ENCODE peak calls at places on chromosomes 5 and 9, in five cellular contexts. M is stomach, Y is transverse colon, J is esophagus squamous epithelium, D is prostate gland. I is an unnamed sample.
A peak's percentile ranks its signal among the peaks of the same experiment; 100 is the strongest.

GRCh38 chr5:43281840-43282658 is 31.2 kb downstream of the HMGCS1 start:
- DNase-seq in M (no peak), Y (no peak), J (no peak), D (no peak), I (peak; percentile 15)

GRCh38 chr5:1183424-1184162 is 17.8 kb upstream of the SLC6A19 start:
- DNase-seq in M (no peak), Y (no peak), J (no peak), D (no peak), I (no peak)

GRCh38 chr5:124755565-124755964 is 9.1 kb upstream of the ZNF608 start:
- DNase-seq in M (no peak), Y (no peak), J (no peak), D (no peak), I (peak; percentile 49)

GRCh38 chr9:19050637-19051591 is 1.7 kb downstream of the RRAGA start:
- DNase-seq in M (no peak), Y (no peak), J (no peak), D (no peak), I (no peak)

GRCh38 chr9:130996205-130996604 is 12.8 kb upstream of the LAMC3 start:
- DNase-seq in M (no peak), Y (no peak), J (no peak), D (no peak), I (no peak)

GRCh38 chr5:158546080-158546479 is 553.6 kb downstream of the EBF1 start:
- DNase-seq in M (no peak), Y (no peak), J (no peak), D (no peak), I (no peak)

GRCh38 chr5:176131771-176132170 is 106.5 kb upstream of the SIMC1 start:
- DNase-seq in M (no peak), Y (no peak), J (no peak), D (no peak), I (no peak)

GRCh38 chr5:35618297-35618636 is 604 bp downstream of the SPEF2 start:
- DNase-seq in M (no peak), Y (no peak), J (no peak), D (no peak), I (no peak)

GRCh38 chr5:149011084-149011483 is 51.8 kb downstream of the SH3TC2 start:
- DNase-seq in M (no peak), Y (no peak), J (no peak), D (no peak), I (peak; percentile 29)

GRCh38 chr5:172913117-172913850 is 45.9 kb upstream of the RPL26L1 start:
- DNase-seq in M (peak; percentile 82), Y (no peak), J (no peak), D (no peak), I (no peak)

GRCh38 chr5:68377733-68378132 is 162.2 kb downstream of the PIK3R1 start:
- DNase-seq in M (no peak), Y (no peak), J (no peak), D (no peak), I (no peak)

GRCh38 chr5:24535646-24536045 is 109.1 kb downstream of the CDH10 start:
- DNase-seq in M (no peak), Y (no peak), J (no peak), D (no peak), I (peak; percentile 23)

GRCh38 chr5:169649486-169649885 is 12.4 kb downstream of the DOCK2 start:
- DNase-seq in M (no peak), Y (no peak), J (no peak), D (no peak), I (no peak)

GRCh38 chr5:169071-169727 is 22.1 kb upstream of the LRRC14B start:
- DNase-seq in M (peak; percentile 39), Y (no peak), J (no peak), D (no peak), I (no peak)

GRCh38 chr5:154076240-154076922 is 37.6 kb downstream of the MFAP3 start:
- DNase-seq in M (no peak), Y (no peak), J (no peak), D (no peak), I (no peak)

GRCh38 chr5:134792287-134792686 is 33.7 kb downstream of the DDX46 start:
- DNase-seq in M (no peak), Y (no peak), J (no peak), D (no peak), I (no peak)

GRCh38 chr5:134511796-134512660 is 13.4 kb upstream of the JADE2 start:
- DNase-seq in M (peak; percentile 67), Y (peak; percentile 73), J (peak; percentile 9), D (no peak), I (peak; percentile 64)

GRCh38 chr9:72315089-72315509 is 49.9 kb downstream of the ZFAND5 start:
- DNase-seq in M (peak; percentile 74), Y (peak; percentile 58), J (no peak), D (peak; percentile 59), I (peak; percentile 10)

GRCh38 chr9:19286634-19287188 is 56.2 kb downstream of the DENND4C start:
- DNase-seq in M (peak; percentile 54), Y (peak; percentile 76), J (no peak), D (peak; percentile 10), I (no peak)

GRCh38 chr5:67156976-67157583 is 39.5 kb downstream of the CD180 start:
- DNase-seq in M (peak; percentile 42), Y (peak; percentile 45), J (no peak), D (no peak), I (peak; percentile 60)

GRCh38 chr5:33608476-33609026 is 167.8 kb downstream of the TARS1 start:
- DNase-seq in M (no peak), Y (no peak), J (no peak), D (no peak), I (no peak)

DNA sequence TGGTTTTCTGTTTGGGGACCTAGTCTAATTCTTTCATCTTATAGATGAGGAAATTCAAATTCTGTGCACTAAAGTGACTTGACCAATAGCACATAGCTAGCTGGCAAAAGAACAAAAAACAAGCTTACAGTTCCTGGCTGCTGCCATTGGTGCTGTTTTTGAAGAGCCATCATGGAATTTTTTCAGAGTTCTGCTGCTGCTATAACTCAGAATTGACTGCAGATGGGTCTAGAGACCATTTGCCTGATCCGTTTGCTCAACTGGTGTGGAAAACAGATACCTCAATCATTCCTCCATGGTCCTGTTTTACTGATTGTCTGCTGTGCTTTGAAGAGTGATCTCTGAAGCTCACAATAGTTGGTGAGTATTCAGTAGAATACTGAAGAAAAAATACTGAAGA is 15.2 kb downstream of the FBXL7 start:
- DNase-seq in M (no peak), Y (no peak), J (no peak), D (no peak), I (no peak)
- TF ChIP-seq CTCF in M (no peak), Y (no peak), J (no peak), D (no peak), I (peak; percentile 20)

DNA sequence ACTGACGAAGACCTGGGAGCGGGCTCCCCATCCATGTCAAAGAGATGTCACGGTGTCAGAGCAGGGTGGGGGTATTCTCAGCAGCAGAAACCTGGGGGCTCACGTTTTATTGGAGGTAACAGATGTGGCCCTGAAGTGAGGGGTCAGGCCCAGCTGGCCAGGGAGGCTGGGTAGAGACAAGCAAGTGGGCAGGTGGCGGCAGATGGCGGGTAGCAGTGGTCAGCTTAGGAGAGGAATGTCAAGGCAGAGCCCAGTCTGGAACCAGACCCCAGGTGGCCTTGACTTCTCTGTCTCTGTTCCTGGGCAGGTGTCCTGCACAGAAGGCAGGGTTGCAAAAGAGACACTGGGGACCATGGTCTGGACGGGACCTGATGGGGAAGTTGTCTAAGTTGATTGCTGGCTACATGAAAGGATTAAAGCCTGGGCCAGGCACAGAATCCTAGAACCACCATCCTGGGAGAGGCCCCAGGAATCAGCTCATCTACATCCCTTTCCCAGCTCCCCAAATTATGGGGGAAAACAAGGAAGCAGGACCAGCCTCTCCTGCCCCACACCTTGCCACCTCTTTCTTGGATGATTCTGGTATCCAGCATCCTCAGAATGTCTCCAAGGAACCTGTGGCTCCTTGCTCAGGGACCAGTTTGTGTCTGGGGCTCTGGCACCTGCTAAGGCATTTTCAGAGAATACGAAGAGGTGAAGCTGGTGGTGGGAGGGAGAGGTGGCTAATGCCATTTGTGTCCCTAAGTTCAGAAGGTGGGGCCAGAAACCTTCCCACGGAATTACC is 72.5 kb downstream of the AMBP start:
- DNase-seq in M (peak; percentile 15), Y (no peak), J (no peak), D (no peak), I (peak; percentile 1)
- H3K4me1 ChIP-seq in M (peaks cover 7% of the 10 kb centered on the region), Y (no peaks in the 10 kb centered on the region), J (no peaks in the 10 kb centered on the region), D (no peaks in the 10 kb centered on the region), I (peaks cover 23% of the 10 kb centered on the region)

DNA sequence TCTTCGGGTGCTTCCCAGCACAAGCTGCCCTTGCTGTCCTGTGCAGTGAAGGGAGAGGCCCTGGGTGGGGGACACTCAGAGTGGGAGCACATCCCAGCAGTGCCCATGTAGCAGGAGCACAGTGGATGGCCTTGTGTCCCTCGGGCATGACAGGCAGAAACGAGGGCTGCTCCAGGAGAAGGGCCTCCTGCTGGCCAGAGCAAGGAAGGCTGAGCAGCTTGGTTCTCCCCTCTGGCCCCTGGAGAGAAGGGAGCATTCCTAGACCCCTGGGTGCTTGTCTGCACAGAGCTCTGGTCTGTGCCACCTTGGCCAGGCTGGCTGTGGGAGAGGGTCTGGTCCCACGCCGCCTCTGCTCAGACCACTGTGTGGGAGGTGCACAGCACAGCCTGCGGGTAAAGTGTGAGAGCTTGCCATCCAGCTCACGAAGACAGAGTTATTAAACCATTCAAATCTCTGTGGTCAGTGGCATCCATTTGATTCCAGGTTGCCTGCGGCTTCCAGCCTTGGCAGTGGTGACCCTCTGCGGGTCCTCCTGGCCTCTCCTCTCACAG is 18.3 kb downstream of the FBXW5 start:
- DNase-seq in M (no peak), Y (no peak), J (no peak), D (no peak), I (no peak)
- TF ChIP-seq CTCF in M (no peak), Y (no peak), J (no peak), D (no peak), I (peak; percentile 32)

DNA sequence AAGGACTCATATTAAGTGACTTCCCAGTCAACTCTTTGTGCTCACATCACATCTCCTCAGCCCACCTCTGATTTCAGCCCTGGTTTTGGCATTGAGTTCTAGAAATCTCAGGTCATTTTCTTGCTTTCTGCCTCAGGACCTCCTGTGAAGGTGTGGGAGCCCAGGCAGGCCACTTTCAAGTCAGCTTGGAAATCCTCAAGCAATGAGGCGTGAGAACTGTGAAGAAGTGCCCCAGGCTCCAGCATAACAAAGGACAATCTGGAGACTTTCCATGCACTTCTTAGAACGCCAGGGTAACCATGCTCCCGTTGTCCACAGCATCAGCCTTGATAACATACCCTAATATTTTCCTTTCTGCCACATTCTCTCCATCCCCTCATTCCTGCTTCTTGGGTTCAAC is 131.2 kb upstream of the MAP3K1 start:
- DNase-seq in M (no peak), Y (no peak), J (no peak), D (no peak), I (no peak)
- H3K4me1 ChIP-seq in M (no peaks in the 10 kb centered on the region), Y (no peaks in the 10 kb centered on the region), J (peaks cover 16% of the 10 kb centered on the region), D (no peaks in the 10 kb centered on the region), I (no peaks in the 10 kb centered on the region)

DNA sequence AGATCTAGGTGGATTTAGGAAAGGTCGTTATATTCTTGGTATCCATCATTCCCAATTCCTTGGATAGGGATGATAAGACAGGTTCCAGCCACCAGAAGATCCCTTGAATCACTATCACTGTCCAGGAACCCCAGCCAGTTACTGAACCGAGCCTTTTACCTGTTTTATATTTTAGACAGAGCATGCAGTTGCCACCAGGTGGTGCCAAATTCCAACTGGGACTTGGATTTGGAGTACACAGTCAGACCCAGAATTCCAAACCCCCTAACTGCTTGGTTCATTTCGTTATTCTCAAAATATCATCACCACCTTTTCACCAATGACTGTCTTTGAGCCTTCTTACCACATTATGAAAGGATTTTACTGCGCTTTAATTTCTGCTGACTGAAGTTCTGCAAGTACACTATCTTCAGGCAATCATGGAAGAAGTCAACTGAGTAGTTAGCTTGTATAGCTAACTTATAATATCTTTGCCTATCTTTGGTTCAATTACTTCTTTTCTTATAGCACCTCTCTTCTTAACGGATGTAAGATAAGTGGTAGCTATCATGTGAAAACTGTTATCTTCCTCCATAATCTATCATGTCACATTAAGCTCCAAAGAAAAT is 191.8 kb downstream of the PRR16 start:
- DNase-seq in M (peak; percentile 27), Y (peak; percentile 10), J (no peak), D (no peak), I (peak; percentile 69)
- TF ChIP-seq CTCF in M (peak; percentile 42), Y (peak; percentile 39), J (peak; percentile 37), D (peak; percentile 32), I (peak; percentile 93)

GRCh38 chr5:73435640-73436534 is 12.7 kb downstream of the FOXD1 start:
- DNase-seq in M (no peak), Y (no peak), J (no peak), D (no peak), I (no peak)
- H3K4me1 ChIP-seq in M (peaks cover 13% of the 10 kb centered on the region), Y (peaks cover 19% of the 10 kb centered on the region), J (peaks cover 11% of the 10 kb centered on the region), D (peaks cover 11% of the 10 kb centered on the region), I (no peaks in the 10 kb centered on the region)

I was measured in BE2C.